ENCODE peak calls at places on chromosomes 5 and 9, in five cellular contexts. W is bronchial epithelial cell, J is psoas muscle, D is GM06990, G is lung. H is an unnamed sample.

GRCh38 chr9:14322211-14323082 is 8.5 kb upstream of the NFIB start:
- DNase-seq in W (peak), J (peak), D (peak), G (peak), H (peak)

GRCh38 chr5:44085083-44085482 is 304.1 kb downstream of the FGF10 start:
- DNase-seq in W (no peak), J (no peak), D (no peak), G (no peak), H (no peak)

GRCh38 chr5:177234761-177235315 is 68.7 kb downstream of the RAB24 start:
- DNase-seq in W (no peak), J (no peak), D (no peak), G (no peak), H (no peak)

GRCh38 chr9:113901196-113901818 is 25.2 kb downstream of the ZNF618 start:
- DNase-seq in W (no peak), J (no peak), D (no peak), G (peak), H (no peak)

GRCh38 chr5:34524123-34524522 is 132.0 kb upstream of the RAI14 start:
- DNase-seq in W (peak), J (no peak), D (no peak), G (no peak), H (no peak)

GRCh38 chr5:78597858-78598415 is 50.6 kb downstream of the LHFPL2 start:
- DNase-seq in W (peak), J (no peak), D (no peak), G (no peak), H (no peak)

GRCh38 chr5:53480474-53481353 is at the start of gene FST:
- DNase-seq in W (no peak), J (peak), D (no peak), G (no peak), H (peak)

GRCh38 chr9:90966475-90967150 is 165.0 kb downstream of the SYK start:
- DNase-seq in W (peak), J (no peak), D (no peak), G (no peak), H (no peak)

GRCh38 chr5:67496051-67496450 is 299.5 kb upstream of the CD180 start:
- DNase-seq in W (no peak), J (no peak), D (no peak), G (no peak), H (no peak)

GRCh38 chr9:84254972-84255371 is 85.6 kb downstream of the SLC28A3 start:
- DNase-seq in W (peak), J (no peak), D (no peak), G (peak), H (no peak)

GRCh38 chr5:158139161-158139560 is 280.2 kb upstream of the CLINT1 start:
- DNase-seq in W (peak), J (no peak), D (no peak), G (no peak), H (no peak)

DNA sequence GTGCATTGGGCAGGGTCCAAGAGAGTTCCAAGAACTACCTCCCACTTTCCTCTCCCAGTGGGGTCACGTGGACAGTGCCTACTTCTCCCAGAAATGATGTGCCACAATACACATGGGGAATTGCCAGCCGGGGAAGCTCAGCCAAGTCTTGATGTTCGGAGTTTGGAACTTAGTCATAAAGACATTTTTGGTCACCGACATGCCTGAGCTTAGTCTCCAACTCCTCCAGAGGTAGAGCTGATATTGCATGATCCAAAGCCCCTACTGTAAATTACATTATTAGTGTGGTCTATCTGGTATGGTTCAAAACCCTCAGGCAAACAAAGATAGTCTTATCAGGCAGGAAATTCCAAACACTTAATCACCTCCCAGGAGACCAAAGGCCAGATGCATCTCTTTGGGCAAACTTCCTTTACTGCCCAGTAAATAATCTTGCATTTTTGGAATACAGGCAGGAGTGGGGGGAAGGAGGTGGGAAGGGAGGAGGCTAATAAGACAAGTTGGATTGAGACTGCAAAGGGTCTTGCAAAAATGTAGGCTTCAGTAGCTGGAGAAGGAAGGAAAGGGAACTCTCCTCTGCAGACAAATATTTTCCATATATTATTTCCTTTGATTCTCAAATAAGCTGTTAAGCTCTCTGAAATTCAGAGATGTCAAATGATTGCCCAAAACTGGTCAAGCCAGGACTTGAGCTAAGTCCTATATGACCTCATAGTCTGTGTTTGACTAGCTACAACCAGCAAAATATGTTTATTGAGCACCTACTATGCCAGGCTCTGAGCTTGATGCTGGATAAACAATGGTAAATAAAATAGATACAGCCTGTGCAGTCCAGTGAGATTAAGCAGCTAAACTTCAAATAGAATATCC is 99.4 kb downstream of the DRD1 start:
- DNase-seq in W (peak), J (no peak), D (no peak), G (no peak), H (no peak)
- TF ChIP-seq CTCF in W (no peak), J (no peak), D (no peak), G (no peak), H (no peak)

DNA sequence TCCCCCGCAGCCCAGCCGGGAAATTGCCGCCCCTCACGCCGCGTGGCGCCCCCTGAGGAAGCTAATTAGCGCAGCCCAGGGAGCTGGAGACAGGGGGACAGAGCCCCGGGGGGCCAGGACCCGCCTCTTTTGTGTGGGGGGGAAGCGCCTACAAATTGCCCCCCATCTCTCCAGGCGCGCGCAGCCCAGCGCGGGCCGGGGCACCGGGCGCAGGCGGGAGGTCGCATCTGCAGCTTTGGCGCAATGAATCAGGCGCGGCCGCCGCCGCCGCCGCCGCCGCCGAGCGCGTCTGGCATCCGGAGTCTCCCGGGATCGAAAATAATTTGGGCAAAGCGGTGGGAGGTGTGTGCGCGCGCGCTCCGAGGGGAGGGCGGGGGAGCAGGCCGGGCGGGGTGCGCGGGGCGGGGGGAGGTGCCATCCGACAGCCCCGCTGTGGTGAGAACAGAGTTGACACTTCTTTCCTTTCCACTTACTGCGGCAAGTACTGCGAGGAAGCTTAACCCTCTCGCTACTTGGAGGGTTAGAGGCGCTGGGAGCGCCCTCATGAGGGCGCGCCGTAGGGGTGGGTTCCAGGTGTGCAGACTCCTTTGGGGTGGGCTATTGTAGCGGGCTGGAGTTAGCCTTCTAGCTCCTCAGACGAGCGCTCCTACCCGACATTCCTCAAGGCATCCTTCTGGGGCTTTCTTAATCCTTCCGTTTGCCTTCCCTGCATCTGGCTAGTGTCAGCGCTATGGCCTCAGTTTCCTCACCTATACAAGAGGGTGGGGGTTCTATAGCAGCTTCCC is 63.1 kb downstream of the CXXC5 start:
- DNase-seq in W (no peak), J (peak), D (peak), G (no peak), H (peak)
- TF ChIP-seq CTCF in W (peak), J (peak), D (peak), G (no peak), H (peak)

GRCh38 chr9:130693426-130694191 is at the start of gene EXOSC2:
- DNase-seq in W (peak), J (peak), D (peak), G (peak), H (peak)

GRCh38 chr9:130694205-130694604 is 625 bp downstream of the EXOSC2 start:
- DNase-seq in W (no peak), J (no peak), D (no peak), G (no peak), H (no peak)

GRCh38 chr9:130689937-130690700 is 3.5 kb upstream of the EXOSC2 start:
- DNase-seq in W (peak), J (no peak), D (peak), G (peak), H (no peak)

GRCh38 chr9:130693101-130693425 is 517 bp upstream of the EXOSC2 start:
- DNase-seq in W (no peak), J (no peak), D (no peak), G (no peak), H (no peak)

DNA sequence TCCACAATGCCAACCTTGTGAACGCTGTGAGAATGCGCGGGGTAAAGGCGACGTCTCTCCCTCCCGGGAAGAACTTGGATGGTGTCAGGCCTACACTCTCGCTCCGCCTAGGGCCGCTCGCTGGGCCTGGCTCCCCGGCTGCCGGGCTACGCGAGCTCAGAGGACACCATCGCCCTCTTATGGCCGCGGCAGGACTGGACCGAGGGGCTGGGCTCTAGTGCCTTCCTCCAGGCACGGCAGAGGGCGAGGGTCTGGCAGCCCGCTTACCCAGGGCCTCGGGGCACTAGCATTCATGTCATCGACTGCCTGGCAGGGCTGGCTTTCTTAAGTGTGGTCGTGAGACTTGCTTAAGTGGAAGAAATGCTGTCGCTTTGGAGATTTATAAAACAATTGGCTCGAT is 1.2 kb upstream of the EXOSC2 start:
- DNase-seq in W (no peak), J (peak), D (no peak), G (no peak), H (no peak)
- TF ChIP-seq CTCF in W (peak), J (no peak), D (peak), G (no peak), H (no peak)

DNA sequence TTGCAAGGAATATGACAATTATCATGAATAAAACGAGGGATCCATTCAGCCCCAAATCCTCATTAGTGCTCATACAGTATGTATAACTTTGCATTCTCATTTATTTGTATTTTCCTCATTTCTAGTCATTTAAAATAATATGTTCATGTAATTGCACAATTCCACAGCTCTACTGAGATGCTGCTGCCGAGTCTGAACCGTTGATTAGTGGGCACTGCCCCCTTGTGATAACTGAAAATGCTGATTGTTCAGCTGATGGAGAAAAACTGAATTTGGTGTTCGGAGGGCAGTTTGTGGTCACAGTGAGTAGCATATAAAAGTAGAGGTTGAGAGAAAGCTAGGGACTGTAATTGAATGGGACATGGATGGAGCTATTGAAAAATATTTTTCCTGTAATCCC is 12.2 kb upstream of the GPR151 start:
- DNase-seq in W (no peak), J (no peak), D (no peak), G (no peak), H (no peak)
- TF ChIP-seq CTCF in W (no peak), J (no peak), D (no peak), G (no peak), H (no peak)

H was measured in GM20000.